ENCODE peak calls at places on chromosome 18, in five cellular contexts. Z is adrenal gland, G is Panc1, B is transverse colon, E is lung. I is an unnamed sample. For H3K4me1, the result is how much of the 10 kb centered on the place peaks cover.

GRCh38 chr18:62249478-62250097 is 62.5 kb downstream of the RELCH start:
- DNase-seq in G (peak), E (peak), Z (peak), B (peak), I (peak)

GRCh38 chr18:3541549-3542386 is 91.8 kb downstream of the TGIF1 start:
- DNase-seq in Z (no peak), G (no peak), E (no peak), B (no peak), I (no peak)

GRCh38 chr18:55236150-55236931 is 277.1 kb upstream of the CCDC68 start:
- DNase-seq in Z (no peak), G (no peak), E (no peak), B (no peak), I (peak)

GRCh38 chr18:45084207-45084606 is 403.5 kb downstream of the SETBP1 start:
- DNase-seq in B (no peak), G (no peak), E (no peak), Z (peak), I (no peak)

GRCh38 chr18:30465131-30465530 is 577.4 kb downstream of the DSC3 start:
- DNase-seq in G (no peak), B (no peak), E (no peak), Z (peak), I (no peak)

GRCh38 chr18:11986061-11986460 is 4.8 kb downstream of the IMPA2 start:
- DNase-seq in G (no peak), E (no peak), Z (no peak), B (no peak), I (no peak)

GRCh38 chr18:55326134-55326533 is 261.9 kb downstream of the TCF4 start:
- DNase-seq in B (no peak), E (no peak), G (no peak), Z (no peak), I (no peak)

GRCh38 chr18:67072789-67073188 is 443.7 kb downstream of the DSEL start:
- DNase-seq in Z (peak), B (no peak), E (no peak), G (no peak), I (no peak)

GRCh38 chr18:1252936-1253335 is 348.3 kb downstream of the ADCYAP1 start:
- DNase-seq in Z (no peak), E (no peak), B (no peak), G (no peak), I (no peak)

DNA sequence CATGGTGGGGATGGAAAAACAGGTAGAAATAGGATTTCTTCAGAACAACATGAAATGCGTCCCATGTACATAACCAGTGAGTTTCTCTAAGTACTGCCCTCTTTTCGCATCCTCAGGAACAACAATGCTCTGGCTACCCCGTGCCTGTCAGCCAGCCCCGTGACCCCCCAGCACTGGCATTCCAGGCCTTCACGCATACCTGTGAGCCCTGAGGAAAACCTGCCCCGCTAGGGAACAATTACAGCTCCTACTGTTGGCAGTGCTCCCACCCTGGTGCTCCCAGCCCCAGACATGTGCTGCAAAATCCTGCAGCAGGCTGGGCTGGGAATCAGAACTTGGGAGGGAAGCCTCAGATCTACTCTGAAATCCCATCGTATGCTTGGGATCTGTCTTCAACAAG is 9.1 kb downstream of the SMAD7 start:
- DNase-seq in Z (no peak), B (no peak), E (no peak), G (no peak), I (peak)
- H3K4me1 ChIP-seq in Z (half or more), B (half or more), E (under half), G (half or more), I (half or more)

DNA sequence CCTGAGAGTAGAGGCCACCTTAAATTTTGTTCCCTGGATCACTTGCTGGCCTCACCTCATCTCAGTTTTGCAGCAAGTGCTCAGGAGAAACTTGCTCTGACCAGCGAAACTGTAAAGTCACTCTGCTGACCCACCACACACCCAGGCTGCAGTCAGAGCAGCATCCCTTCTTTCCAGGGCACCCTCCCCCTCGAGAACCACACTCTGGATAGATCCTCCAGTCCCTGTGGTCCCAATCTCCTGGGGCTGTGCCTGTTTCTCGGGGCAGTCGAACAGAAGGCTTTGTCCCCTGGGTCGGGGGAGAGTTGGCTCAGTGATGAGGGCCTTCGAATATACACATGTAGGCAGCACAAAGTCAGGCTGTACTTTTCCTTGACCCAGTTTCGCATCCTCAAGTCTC is 18.4 kb downstream of the ST8SIA5 start:
- DNase-seq in Z (no peak), B (no peak), E (no peak), G (no peak), I (no peak)
- TF ChIP-seq CTCF in Z (no peak), B (no peak), E (no peak), G (no peak), I (no peak)

GRCh38 chr18:13374468-13375301 is 156.1 kb downstream of the LDLRAD4 start:
- DNase-seq in G (no peak), E (no peak), Z (no peak), B (no peak), I (no peak)
- H3K4me1 ChIP-seq in G (under half), E (under half), Z (under half), B (under half), I (under half)

GRCh38 chr18:46289458-46289857 is 185.3 kb downstream of the HAUS1 start:
- DNase-seq in G (no peak), E (no peak), B (no peak), Z (no peak), I (no peak)

GRCh38 chr18:46293699-46294300 is 189.6 kb downstream of the HAUS1 start:
- DNase-seq in G (no peak), B (no peak), Z (no peak), E (peak), I (no peak)

GRCh38 chr18:46290440-46291020 is 186.3 kb downstream of the HAUS1 start:
- DNase-seq in B (no peak), E (no peak), G (no peak), Z (no peak), I (no peak)

GRCh38 chr18:46289931-46290330 is 185.7 kb downstream of the HAUS1 start:
- DNase-seq in Z (no peak), B (no peak), G (no peak), E (no peak), I (no peak)

DNA sequence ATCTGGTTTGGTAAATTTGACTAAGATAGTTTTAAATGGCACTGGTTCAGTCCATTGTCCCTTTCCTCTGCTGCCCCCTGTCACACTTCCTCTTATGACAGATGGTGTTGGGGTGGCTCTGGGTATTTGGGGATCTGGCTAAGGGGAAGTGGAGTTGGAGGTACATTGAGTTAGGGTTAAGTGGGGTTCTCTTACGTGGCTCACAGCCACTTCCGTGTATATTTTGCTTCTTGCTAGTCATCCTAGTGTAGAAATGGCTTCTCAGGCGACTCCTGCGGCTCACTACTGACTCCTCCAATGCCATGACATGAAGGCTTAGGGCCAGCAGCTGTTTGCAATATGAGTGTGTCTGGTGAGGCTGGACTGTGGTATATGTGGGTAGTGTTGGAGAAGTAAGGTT is 187.0 kb downstream of the HAUS1 start:
- DNase-seq in E (no peak), Z (no peak), B (no peak), G (no peak), I (no peak)
- TF ChIP-seq CTCF in E (no peak), Z (no peak), B (no peak), G (no peak), I (no peak)

GRCh38 chr18:59567445-59567844 is 129.8 kb downstream of the CCBE1 start:
- DNase-seq in E (no peak), G (no peak), B (no peak), Z (no peak), I (no peak)

GRCh38 chr18:59569321-59569720 is 127.9 kb downstream of the CCBE1 start:
- DNase-seq in Z (no peak), E (no peak), G (no peak), B (no peak), I (no peak)

GRCh38 chr18:59573962-59574361 is 123.3 kb downstream of the CCBE1 start:
- DNase-seq in B (no peak), G (no peak), Z (no peak), E (no peak), I (no peak)

GRCh38 chr18:59571953-59572352 is 125.3 kb downstream of the CCBE1 start:
- DNase-seq in B (no peak), E (no peak), Z (no peak), G (no peak), I (no peak)

GRCh38 chr18:59570101-59570875 is 126.9 kb downstream of the CCBE1 start:
- DNase-seq in G (no peak), E (no peak), Z (no peak), B (no peak), I (no peak)
- H3K4me1 ChIP-seq in G (under half), E (under half), Z (under half), B (under half), I (under half)

GRCh38 chr18:79766308-79766707 is 31.4 kb upstream of the KCNG2 start:
- DNase-seq in Z (no peak), E (no peak), G (no peak), B (no peak), I (peak)
- TF ChIP-seq CTCF in Z (no peak), E (no peak), G (no peak), B (no peak), I (no peak)

GRCh38 chr18:28079883-28080282 is 97.0 kb downstream of the CDH2 start:
- DNase-seq in B (no peak), Z (no peak), E (no peak), G (no peak), I (no peak)
- H3K4me1 ChIP-seq in B (under half), Z (under half), E (under half), G (under half), I (under half)

GRCh38 chr18:50286391-50287027 is 983 bp downstream of the CXXC1 start:
- DNase-seq in Z (peak), E (no peak), B (peak), G (no peak), I (no peak)
- TF ChIP-seq CTCF in Z (no peak), E (no peak), B (no peak), G (no peak), I (no peak)

DNA sequence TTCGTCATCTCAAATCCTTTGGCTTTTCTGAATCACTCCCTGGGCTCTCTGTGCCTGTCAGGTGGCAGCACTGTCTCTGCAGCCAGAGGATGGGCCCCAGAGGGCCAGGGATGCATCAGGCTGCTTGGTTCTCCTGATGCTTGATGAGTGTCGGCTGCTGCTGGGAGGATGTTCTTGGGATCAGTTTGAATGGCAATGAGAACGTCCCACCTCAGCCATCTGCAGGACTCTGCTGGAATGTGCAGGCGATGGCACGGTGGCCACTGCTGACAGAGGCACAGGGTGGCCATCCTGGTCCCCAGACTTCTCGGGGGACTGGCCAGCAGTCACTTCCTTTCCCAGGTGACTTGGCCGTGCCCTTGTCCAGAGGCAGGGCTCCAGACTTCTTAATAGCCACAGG is 146.0 kb downstream of the FAM210A start:
- DNase-seq in G (no peak), Z (no peak), E (no peak), B (no peak), I (no peak)
- H3K4me1 ChIP-seq in G (under half), Z (under half), E (under half), B (under half), I (under half)